ENCODE peak calls at places on chromosome 9, in five cellular contexts. One of them, this sample, is unnamed. For H3K9me3, the result is how much of the 10 kb centered on the place peaks cover.

GRCh38 chr9:35945341-35946018 is 12.5 kb downstream of the OR2S2 start:
- DNase-seq in Peyer's patch: peak
- DNase-seq in NT2/D1: peak
- DNase-seq in sigmoid colon: peak
- DNase-seq in adrenal gland: peak
- DNase-seq in this sample: no peak

GRCh38 chr9:79986437-79986836 is 414.7 kb downstream of the TLE4 start:
- DNase-seq in Peyer's patch: no peak
- DNase-seq in NT2/D1: no peak
- DNase-seq in adrenal gland: no peak
- DNase-seq in sigmoid colon: no peak
- DNase-seq in this sample: no peak

GRCh38 chr9:36039696-36040095 is 3.0 kb downstream of the RECK start:
- DNase-seq in Peyer's patch: no peak
- DNase-seq in NT2/D1: no peak
- DNase-seq in sigmoid colon: no peak
- DNase-seq in adrenal gland: no peak
- DNase-seq in this sample: no peak

GRCh38 chr9:88189371-88189770 is 51.1 kb upstream of the SPATA31C2 start:
- DNase-seq in adrenal gland: no peak
- DNase-seq in NT2/D1: no peak
- DNase-seq in sigmoid colon: no peak
- DNase-seq in Peyer's patch: no peak
- DNase-seq in this sample: no peak

GRCh38 chr9:101158361-101158760 is 129.8 kb downstream of the PLPPR1 start:
- DNase-seq in adrenal gland: no peak
- DNase-seq in Peyer's patch: no peak
- DNase-seq in NT2/D1: no peak
- DNase-seq in sigmoid colon: no peak
- DNase-seq in this sample: no peak

GRCh38 chr9:88179080-88179521 is 40.8 kb upstream of the SPATA31C2 start:
- DNase-seq in Peyer's patch: peak
- DNase-seq in NT2/D1: no peak
- DNase-seq in adrenal gland: peak
- DNase-seq in sigmoid colon: no peak
- DNase-seq in this sample: no peak

GRCh38 chr9:2116073-2116472 is 100.9 kb downstream of the SMARCA2 start:
- DNase-seq in Peyer's patch: no peak
- DNase-seq in adrenal gland: no peak
- DNase-seq in sigmoid colon: no peak
- DNase-seq in NT2/D1: peak
- DNase-seq in this sample: no peak

GRCh38 chr9:69936427-69936826 is 107.2 kb upstream of the MAMDC2 start:
- DNase-seq in NT2/D1: no peak
- DNase-seq in sigmoid colon: no peak
- DNase-seq in Peyer's patch: no peak
- DNase-seq in adrenal gland: no peak
- DNase-seq in this sample: no peak

GRCh38 chr9:23887781-23888180 is 61.7 kb upstream of the ELAVL2 start:
- DNase-seq in Peyer's patch: no peak
- DNase-seq in NT2/D1: no peak
- DNase-seq in adrenal gland: no peak
- DNase-seq in sigmoid colon: no peak
- DNase-seq in this sample: no peak

GRCh38 chr9:444528-444927 is 229.9 kb downstream of the DOCK8 start:
- DNase-seq in sigmoid colon: no peak
- DNase-seq in Peyer's patch: no peak
- DNase-seq in adrenal gland: no peak
- DNase-seq in NT2/D1: peak
- DNase-seq in this sample: no peak

GRCh38 chr9:123756484-123757106 is 173.3 kb downstream of the DENND1A start:
- DNase-seq in sigmoid colon: no peak
- DNase-seq in NT2/D1: no peak
- DNase-seq in adrenal gland: no peak
- DNase-seq in Peyer's patch: no peak
- DNase-seq in this sample: no peak

GRCh38 chr9:97109194-97109811 is 70.4 kb upstream of the CTSV start:
- DNase-seq in adrenal gland: peak
- DNase-seq in sigmoid colon: no peak
- DNase-seq in Peyer's patch: peak
- DNase-seq in NT2/D1: peak
- DNase-seq in this sample: no peak

GRCh38 chr9:86126998-86127972 is 27.9 kb upstream of the GOLM1 start:
- DNase-seq in sigmoid colon: no peak
- DNase-seq in adrenal gland: peak
- DNase-seq in NT2/D1: peak
- DNase-seq in Peyer's patch: peak
- DNase-seq in this sample: peak

GRCh38 chr9:83062653-83063527 is at the start of gene RASEF:
- DNase-seq in NT2/D1: peak
- DNase-seq in sigmoid colon: no peak
- DNase-seq in adrenal gland: no peak
- DNase-seq in Peyer's patch: peak
- DNase-seq in this sample: peak

GRCh38 chr9:36319806-36320205 is 61.6 kb upstream of the GNE start:
- DNase-seq in NT2/D1: no peak
- DNase-seq in Peyer's patch: no peak
- DNase-seq in adrenal gland: no peak
- DNase-seq in sigmoid colon: no peak
- DNase-seq in this sample: no peak

GRCh38 chr9:86099695-86100364 is 472 bp upstream of the GOLM1 start:
- DNase-seq in Peyer's patch: peak
- DNase-seq in adrenal gland: peak
- DNase-seq in sigmoid colon: peak
- DNase-seq in NT2/D1: no peak
- DNase-seq in this sample: no peak

GRCh38 chr9:114845373-114845772 is 39.5 kb upstream of the TNFSF15 start:
- DNase-seq in sigmoid colon: no peak
- DNase-seq in Peyer's patch: no peak
- DNase-seq in NT2/D1: no peak
- DNase-seq in adrenal gland: no peak
- DNase-seq in this sample: no peak

GRCh38 chr9:99184427-99185327 is 37.1 kb downstream of the ALG2 start:
- DNase-seq in sigmoid colon: peak
- DNase-seq in adrenal gland: peak
- DNase-seq in Peyer's patch: peak
- DNase-seq in NT2/D1: peak
- DNase-seq in this sample: no peak

GRCh38 chr9:9522406-9522805 is 1090.4 kb downstream of the PTPRD start:
- DNase-seq in adrenal gland: no peak
- DNase-seq in NT2/D1: no peak
- DNase-seq in sigmoid colon: no peak
- DNase-seq in Peyer's patch: no peak
- DNase-seq in this sample: no peak

GRCh38 chr9:74963043-74963442 is 10.3 kb upstream of the C9orf40 start:
- DNase-seq in NT2/D1: no peak
- DNase-seq in adrenal gland: no peak
- DNase-seq in Peyer's patch: no peak
- DNase-seq in sigmoid colon: no peak
- DNase-seq in this sample: no peak

GRCh38 chr9:123957731-123958130 is 27.8 kb upstream of the DENND1A start:
- DNase-seq in NT2/D1: no peak
- DNase-seq in adrenal gland: no peak
- DNase-seq in Peyer's patch: no peak
- DNase-seq in sigmoid colon: no peak
- DNase-seq in this sample: no peak

GRCh38 chr9:14346301-14346721 is 32.4 kb upstream of the NFIB start:
- DNase-seq in sigmoid colon: no peak
- DNase-seq in adrenal gland: no peak
- DNase-seq in Peyer's patch: no peak
- DNase-seq in NT2/D1: no peak
- DNase-seq in this sample: no peak

GRCh38 chr9:89433826-89434225 is 64.1 kb downstream of the SEMA4D start:
- DNase-seq in Peyer's patch: no peak
- DNase-seq in sigmoid colon: no peak
- DNase-seq in adrenal gland: no peak
- DNase-seq in NT2/D1: no peak
- DNase-seq in this sample: no peak

GRCh38 chr9:119366909-119367690 is 2.1 kb downstream of the BRINP1 start:
- DNase-seq in adrenal gland: no peak
- DNase-seq in Peyer's patch: no peak
- DNase-seq in NT2/D1: no peak
- DNase-seq in sigmoid colon: no peak
- DNase-seq in this sample: no peak

GRCh38 chr9:4299006-4299795 is 667 bp downstream of the GLIS3 start:
- DNase-seq in adrenal gland: peak
- DNase-seq in NT2/D1: peak
- DNase-seq in Peyer's patch: peak
- DNase-seq in sigmoid colon: peak
- DNase-seq in this sample: no peak

GRCh38 chr9:70865471-70865870 is 255.9 kb downstream of the TRPM3 start:
- DNase-seq in NT2/D1: no peak
- DNase-seq in adrenal gland: no peak
- DNase-seq in sigmoid colon: no peak
- DNase-seq in Peyer's patch: no peak
- DNase-seq in this sample: no peak

GRCh38 chr9:108552459-108553040 is 303.2 kb downstream of the ACTL7B start:
- DNase-seq in sigmoid colon: no peak
- DNase-seq in Peyer's patch: peak
- DNase-seq in NT2/D1: no peak
- DNase-seq in adrenal gland: peak
- DNase-seq in this sample: peak

GRCh38 chr9:107251756-107252322 is 31.2 kb upstream of the RAD23B start:
- DNase-seq in NT2/D1: no peak
- DNase-seq in sigmoid colon: no peak
- DNase-seq in Peyer's patch: peak
- DNase-seq in adrenal gland: peak
- DNase-seq in this sample: no peak

GRCh38 chr9:27198175-27198574 is 89.2 kb downstream of the TEK start:
- DNase-seq in sigmoid colon: no peak
- DNase-seq in adrenal gland: no peak
- DNase-seq in Peyer's patch: no peak
- DNase-seq in NT2/D1: no peak
- DNase-seq in this sample: no peak

GRCh38 chr9:117184173-117184572 is 230.7 kb downstream of the ASTN2 start:
- DNase-seq in adrenal gland: no peak
- DNase-seq in sigmoid colon: no peak
- DNase-seq in NT2/D1: no peak
- DNase-seq in Peyer's patch: no peak
- DNase-seq in this sample: no peak

GRCh38 chr9:117180896-117181456 is 233.9 kb downstream of the ASTN2 start:
- DNase-seq in Peyer's patch: no peak
- DNase-seq in NT2/D1: no peak
- DNase-seq in sigmoid colon: no peak
- DNase-seq in adrenal gland: no peak
- DNase-seq in this sample: no peak

GRCh38 chr9:117178596-117179111 is 236.2 kb downstream of the ASTN2 start:
- DNase-seq in NT2/D1: no peak
- DNase-seq in adrenal gland: no peak
- DNase-seq in Peyer's patch: no peak
- DNase-seq in sigmoid colon: no peak
- DNase-seq in this sample: no peak
- H3K9me3 ChIP-seq in NT2/D1: under half
- H3K9me3 ChIP-seq in adrenal gland: under half
- H3K9me3 ChIP-seq in Peyer's patch: under half
- H3K9me3 ChIP-seq in sigmoid colon: under half
- H3K9me3 ChIP-seq in this sample: under half

DNA sequence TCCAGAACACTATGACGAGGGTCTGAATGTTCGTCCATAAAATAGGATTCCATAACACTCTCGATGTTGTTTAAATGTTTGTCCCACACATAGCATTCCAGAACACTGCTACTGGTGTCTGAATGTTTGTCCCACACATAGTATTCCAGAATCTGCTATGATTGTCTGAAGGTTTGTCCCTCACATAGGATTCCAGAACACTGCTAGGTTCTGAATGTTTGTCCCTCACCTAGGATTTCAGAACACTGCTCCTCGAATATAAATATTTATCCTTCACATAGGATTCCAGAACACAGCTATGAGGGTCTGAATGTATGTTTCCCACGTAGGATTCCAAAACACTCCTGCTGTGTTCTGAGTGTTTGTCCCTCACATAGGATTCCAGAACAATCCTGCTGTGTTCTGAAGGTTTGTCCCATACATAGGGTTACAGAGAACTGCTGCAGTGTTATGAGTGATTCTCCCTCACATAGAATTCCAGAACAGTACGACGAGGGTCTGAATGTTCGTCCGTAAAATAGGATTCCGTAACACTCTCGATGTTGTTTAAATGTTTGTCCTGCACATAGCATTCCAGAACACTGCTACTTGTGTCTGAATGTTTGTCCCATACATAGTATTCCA is 215.3 kb downstream of the FOXD4L6 start:
- DNase-seq in NT2/D1: no peak
- DNase-seq in sigmoid colon: no peak
- DNase-seq in adrenal gland: no peak
- DNase-seq in Peyer's patch: no peak
- DNase-seq in this sample: no peak
- H3K9me3 ChIP-seq in NT2/D1: half or more
- H3K9me3 ChIP-seq in sigmoid colon: half or more
- H3K9me3 ChIP-seq in adrenal gland: half or more
- H3K9me3 ChIP-seq in Peyer's patch: half or more
- H3K9me3 ChIP-seq in this sample: under half

GRCh38 chr9:122551371-122551770 is 1.5 kb upstream of the OR1N2 start:
- DNase-seq in NT2/D1: no peak
- DNase-seq in sigmoid colon: no peak
- DNase-seq in adrenal gland: no peak
- DNase-seq in Peyer's patch: no peak
- DNase-seq in this sample: no peak

GRCh38 chr9:122546196-122546595 is 6.7 kb upstream of the OR1N2 start:
- DNase-seq in adrenal gland: no peak
- DNase-seq in sigmoid colon: no peak
- DNase-seq in NT2/D1: no peak
- DNase-seq in Peyer's patch: no peak
- DNase-seq in this sample: no peak
- H3K9me3 ChIP-seq in adrenal gland: under half
- H3K9me3 ChIP-seq in sigmoid colon: under half
- H3K9me3 ChIP-seq in NT2/D1: under half
- H3K9me3 ChIP-seq in Peyer's patch: under half
- H3K9me3 ChIP-seq in this sample: under half

GRCh38 chr9:134996591-134997530 is 79.1 kb upstream of the FCN1 start:
- DNase-seq in Peyer's patch: no peak
- DNase-seq in sigmoid colon: peak
- DNase-seq in NT2/D1: no peak
- DNase-seq in adrenal gland: no peak
- DNase-seq in this sample: peak

GRCh38 chr9:135000647-135001245 is 83.0 kb upstream of the FCN1 start:
- DNase-seq in Peyer's patch: no peak
- DNase-seq in sigmoid colon: no peak
- DNase-seq in NT2/D1: no peak
- DNase-seq in adrenal gland: no peak
- DNase-seq in this sample: no peak

GRCh38 chr9:135002336-135002735 is 84.6 kb upstream of the FCN1 start:
- DNase-seq in sigmoid colon: no peak
- DNase-seq in adrenal gland: no peak
- DNase-seq in Peyer's patch: no peak
- DNase-seq in NT2/D1: no peak
- DNase-seq in this sample: no peak

GRCh38 chr9:135004772-135005171 is 82.7 kb upstream of the OLFM1 start:
- DNase-seq in NT2/D1: no peak
- DNase-seq in sigmoid colon: no peak
- DNase-seq in Peyer's patch: no peak
- DNase-seq in adrenal gland: no peak
- DNase-seq in this sample: no peak

DNA sequence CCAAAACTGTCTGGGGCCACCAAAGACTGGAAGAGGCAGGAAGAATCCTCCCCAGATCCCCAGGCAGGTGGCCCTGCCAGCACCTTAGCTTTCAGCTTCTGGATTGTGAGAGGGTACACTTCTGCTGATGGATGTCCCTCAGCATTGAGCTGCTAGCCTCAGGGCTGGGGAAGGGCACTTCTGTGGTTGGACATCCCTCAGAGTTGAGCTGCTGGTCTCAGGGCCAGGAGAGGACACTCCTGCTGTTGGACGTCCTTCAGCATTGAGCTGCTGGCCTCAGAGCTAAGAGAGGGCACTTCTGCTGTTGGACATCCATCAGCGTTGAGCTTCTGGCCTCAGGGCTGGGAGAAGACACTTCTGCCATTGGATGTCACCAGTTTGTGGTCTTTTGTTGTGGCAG is 83.8 kb upstream of the FCN1 start:
- DNase-seq in NT2/D1: no peak
- DNase-seq in sigmoid colon: no peak
- DNase-seq in Peyer's patch: no peak
- DNase-seq in adrenal gland: no peak
- DNase-seq in this sample: no peak
- H3K9me3 ChIP-seq in NT2/D1: half or more
- H3K9me3 ChIP-seq in sigmoid colon: under half
- H3K9me3 ChIP-seq in Peyer's patch: under half
- H3K9me3 ChIP-seq in adrenal gland: under half
- H3K9me3 ChIP-seq in this sample: under half